ENCODE peak calls at places on chromosomes 1 and 21, in eight cellular contexts. E is upper lobe of right lung, B is neural crest cell, U is ovary, M is uterus, O is heart left ventricle, Z is colonic mucosa, H is cardiac muscle cell. Y is an unnamed sample.

GRCh38 chr1:70674981-70675685 is 264.1 kb downstream of the CTH start:
- DNase-seq in E (no peak), B (no peak), U (no peak), M (no peak), O (no peak), Z (no peak), H (no peak), Y (no peak)

GRCh38 chr1:98086156-98086555 is 165.3 kb upstream of the DPYD start:
- DNase-seq in E (no peak), B (no peak), U (no peak), M (no peak), O (no peak), Z (no peak), H (peak), Y (no peak)

GRCh38 chr21:45365608-45366241 is 39.2 kb upstream of the COL18A1 start:
- DNase-seq in E (no peak), B (no peak), U (no peak), M (no peak), O (no peak), Z (no peak), H (peak), Y (no peak)

GRCh38 chr1:237507005-237507404 is 383.7 kb downstream of the ZP4 start:
- DNase-seq in E (no peak), B (no peak), U (no peak), M (no peak), O (no peak), Z (no peak), H (no peak), Y (no peak)

GRCh38 chr21:38773108-38774061 is 32.3 kb upstream of the ETS2 start:
- DNase-seq in E (no peak), B (no peak), U (peak), M (peak), O (no peak), Z (no peak), H (peak), Y (no peak)

GRCh38 chr1:98133151-98133550 is 212.3 kb upstream of the DPYD start:
- DNase-seq in E (no peak), B (no peak), U (no peak), M (no peak), O (no peak), Z (no peak), H (no peak), Y (no peak)

GRCh38 chr1:245085508-245086095 is 69.2 kb upstream of the KIF26B start:
- DNase-seq in E (no peak), B (no peak), U (no peak), M (no peak), O (no peak), Z (no peak), H (peak), Y (no peak)

GRCh38 chr1:27342778-27343638 is 1.2 kb downstream of the SYTL1 start:
- DNase-seq in E (peak), B (no peak), U (no peak), M (no peak), O (no peak), Z (peak), H (no peak), Y (no peak)

GRCh38 chr1:119869962-119870361 is 26.4 kb downstream of the ADAM30 start:
- DNase-seq in E (no peak), B (no peak), U (no peak), M (no peak), O (no peak), Z (no peak), H (no peak), Y (no peak)

GRCh38 chr1:160090760-160091159 is 7.7 kb downstream of the IGSF8 start:
- DNase-seq in E (peak), B (no peak), U (no peak), M (no peak), O (no peak), Z (no peak), H (no peak), Y (no peak)

GRCh38 chr21:31444061-31444460 is 100.0 kb upstream of the TIAM1 start:
- DNase-seq in E (no peak), B (no peak), U (no peak), M (no peak), O (no peak), Z (no peak), H (peak), Y (no peak)

GRCh38 chr1:218917646-218918045 is 256.0 kb upstream of the LYPLAL1 start:
- DNase-seq in E (no peak), B (no peak), U (no peak), M (no peak), O (no peak), Z (no peak), H (no peak), Y (no peak)

GRCh38 chr1:53582211-53583020 is 123.2 kb downstream of the DMRTB1 start:
- DNase-seq in E (peak), B (no peak), U (no peak), M (peak), O (no peak), Z (no peak), H (no peak), Y (no peak)

GRCh38 chr1:8121261-8122159 is 95.4 kb upstream of the ERRFI1 start:
- DNase-seq in E (no peak), B (no peak), U (peak), M (peak), O (no peak), Z (peak), H (peak), Y (no peak)

GRCh38 chr1:98903726-98904125 is 100.9 kb downstream of the PLPPR5 start:
- DNase-seq in E (no peak), B (no peak), U (no peak), M (no peak), O (no peak), Z (no peak), H (peak), Y (no peak)

GRCh38 chr1:85258536-85259117 is 835 bp downstream of the C1orf52 start:
- DNase-seq in E (no peak), B (no peak), U (no peak), M (no peak), O (no peak), Z (no peak), H (peak), Y (no peak)

GRCh38 chr21:27320868-27321267 is 354.0 kb upstream of the ADAMTS5 start:
- DNase-seq in E (no peak), B (no peak), U (no peak), M (no peak), O (no peak), Z (no peak), H (no peak), Y (no peak)

GRCh38 chr1:115107501-115108260 is 18.4 kb upstream of the TSPAN2 start:
- DNase-seq in E (no peak), B (no peak), U (no peak), M (no peak), O (no peak), Z (no peak), H (peak), Y (no peak)

GRCh38 chr1:182484531-182485257 is 34.7 kb downstream of the RGSL1 start:
- DNase-seq in E (peak), B (no peak), U (no peak), M (no peak), O (no peak), Z (no peak), H (no peak), Y (peak)

GRCh38 chr1:2819831-2820730 is 18.6 kb upstream of the TTC34 start:
- DNase-seq in E (no peak), B (no peak), U (no peak), M (no peak), O (no peak), Z (no peak), H (no peak), Y (no peak)

GRCh38 chr1:202172015-202172355 is 11.6 kb upstream of the PTPN7 start:
- DNase-seq in E (peak), B (no peak), U (no peak), M (no peak), O (no peak), Z (no peak), H (no peak), Y (no peak)

GRCh38 chr1:21573971-21574458 is 64.8 kb downstream of the ALPL start:
- DNase-seq in E (peak), B (peak), U (peak), M (peak), O (peak), Z (peak), H (peak), Y (peak)

GRCh38 chr1:221334082-221334481 is 407.8 kb downstream of the DUSP10 start:
- DNase-seq in E (no peak), B (no peak), U (no peak), M (no peak), O (no peak), Z (no peak), H (peak), Y (no peak)

GRCh38 chr1:180571060-180571831 is 12.5 kb downstream of the OVAAL start:
- DNase-seq in E (no peak), B (no peak), U (no peak), M (no peak), O (no peak), Z (no peak), H (no peak), Y (no peak)

GRCh38 chr21:26179501-26179900 is 8.9 kb upstream of the APP start:
- DNase-seq in E (no peak), B (no peak), U (no peak), M (no peak), O (no peak), Z (no peak), H (peak), Y (no peak)

GRCh38 chr1:9233241-9233941 is 1.2 kb upstream of the H6PD start:
- DNase-seq in E (peak), B (no peak), U (peak), M (peak), O (peak), Z (peak), H (peak), Y (no peak)

GRCh38 chr1:22141493-22141892 is 1.4 kb downstream of the WNT4 start:
- DNase-seq in E (no peak), B (no peak), U (no peak), M (no peak), O (no peak), Z (no peak), H (no peak), Y (no peak)

GRCh38 chr21:38350681-38351080 is 93.9 kb downstream of the KCNJ15 start:
- DNase-seq in E (no peak), B (no peak), U (no peak), M (no peak), O (no peak), Z (no peak), H (peak), Y (no peak)

GRCh38 chr1:161763522-161764098 is 2.5 kb upstream of the ATF6 start:
- DNase-seq in E (no peak), B (no peak), U (no peak), M (no peak), O (no peak), Z (peak), H (no peak), Y (no peak)

GRCh38 chr1:68178821-68179490 is 53.4 kb downstream of the WLS start:
- DNase-seq in E (no peak), B (no peak), U (no peak), M (no peak), O (no peak), Z (no peak), H (peak), Y (no peak)

GRCh38 chr1:154682252-154682651 is 74.3 kb upstream of the ADAR start:
- DNase-seq in E (no peak), B (no peak), U (no peak), M (no peak), O (no peak), Z (no peak), H (no peak), Y (no peak)

GRCh38 chr1:114335273-114335672 is 175.7 kb downstream of the TRIM33 start:
- DNase-seq in E (no peak), B (no peak), U (no peak), M (no peak), O (no peak), Z (no peak), H (no peak), Y (no peak)

GRCh38 chr1:240171907-240172306 is 80.2 kb downstream of the FMN2 start:
- DNase-seq in E (no peak), B (no peak), U (no peak), M (no peak), O (no peak), Z (no peak), H (no peak), Y (no peak)

GRCh38 chr1:240170245-240170644 is 78.6 kb downstream of the FMN2 start:
- DNase-seq in E (no peak), B (no peak), U (no peak), M (no peak), O (no peak), Z (no peak), H (no peak), Y (no peak)

GRCh38 chr1:240170806-240171205 is 79.1 kb downstream of the FMN2 start:
- DNase-seq in E (no peak), B (no peak), U (no peak), M (no peak), O (no peak), Z (no peak), H (no peak), Y (no peak)

GRCh38 chr1:240164742-240165141 is 73.1 kb downstream of the FMN2 start:
- DNase-seq in E (no peak), B (no peak), U (no peak), M (no peak), O (no peak), Z (no peak), H (no peak), Y (no peak)

DNA sequence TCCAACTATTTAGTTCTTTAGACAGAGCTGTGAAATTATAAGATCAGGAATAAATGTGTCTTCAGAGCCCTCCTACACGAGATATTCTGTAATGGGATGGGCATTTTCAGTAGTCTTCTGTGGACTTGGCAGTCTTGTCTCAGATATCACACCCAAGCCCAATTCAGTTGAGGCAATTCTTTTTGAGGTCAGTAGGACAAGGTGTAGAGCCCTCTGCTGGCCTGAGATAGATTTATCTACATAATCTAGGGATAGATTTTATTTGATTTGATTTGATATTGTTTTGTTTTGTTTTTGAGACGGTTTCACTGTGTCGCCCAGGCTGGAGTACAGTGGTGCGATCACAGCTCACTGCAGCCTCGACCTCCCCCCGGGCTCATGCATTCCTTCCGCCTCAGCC is 77.5 kb downstream of the FMN2 start:
- DNase-seq in E (no peak), B (no peak), U (no peak), M (no peak), O (no peak), Z (no peak), H (no peak), Y (no peak)
- TF ChIP-seq CTCF in E (peak), B (peak), U (no peak), M (no peak), O (no peak), Z (no peak), H (no peak), Y (no peak)

DNA sequence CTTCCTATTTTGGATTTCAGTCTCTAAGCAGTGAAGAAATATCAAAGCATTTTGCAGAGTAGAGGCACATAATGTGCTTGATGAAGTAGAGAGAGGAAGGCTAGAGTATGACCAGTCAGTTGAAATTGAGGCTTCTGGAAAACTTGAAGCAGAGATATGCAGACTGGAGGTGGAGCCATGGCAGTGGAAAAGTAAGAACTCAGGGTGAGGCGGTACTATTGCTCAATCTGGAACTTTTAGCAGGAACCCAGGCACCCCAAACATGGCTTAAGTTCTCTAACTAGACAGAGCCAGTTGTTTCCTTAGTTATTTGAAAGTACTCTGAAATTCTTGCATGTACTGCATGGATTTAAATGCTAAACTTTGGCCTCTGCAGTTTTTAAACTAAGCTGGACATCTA is 288.6 kb downstream of the HHAT start:
- DNase-seq in E (no peak), B (no peak), U (no peak), M (no peak), O (no peak), Z (no peak), H (no peak), Y (no peak)
- TF ChIP-seq CTCF in E (no peak), B (no peak), U (no peak), M (no peak), O (no peak), Z (no peak), H (no peak), Y (no peak)

GRCh38 chr1:43388613-43389012 is 987 bp downstream of the MED8 start:
- DNase-seq in E (no peak), B (no peak), U (no peak), M (no peak), O (no peak), Z (no peak), H (no peak), Y (no peak)
- TF ChIP-seq CTCF in E (no peak), B (no peak), U (no peak), M (no peak), O (no peak), Z (no peak), H (no peak), Y (no peak)

GRCh38 chr21:15022608-15023261 is 42.1 kb downstream of the NRIP1 start:
- DNase-seq in E (no peak), B (no peak), U (no peak), M (no peak), O (no peak), Z (no peak), H (no peak), Y (no peak)
- TF ChIP-seq CTCF in E (no peak), B (peak), U (no peak), M (no peak), O (no peak), Z (no peak), H (no peak), Y (no peak)